ENCODE peak calls at places on chromosomes 2 and 18, in seven cellular contexts. One of them, this sample, is unnamed.

GRCh38 chr2:72198532-72199241 is 51.0 kb upstream of the CYP26B1 start:
- DNase-seq in WTC11: no peak
- DNase-seq in stomach: no peak
- DNase-seq in fibroblast of lung: peak; percentile 67
- DNase-seq in GM06990: no peak
- DNase-seq in GM10248: no peak
- DNase-seq in astrocyte of the cerebellum: no peak
- DNase-seq in this sample: no peak

GRCh38 chr2:226635221-226635620 is 164.4 kb downstream of the IRS1 start:
- DNase-seq in WTC11: no peak
- DNase-seq in stomach: no peak
- DNase-seq in fibroblast of lung: no peak
- DNase-seq in GM06990: no peak
- DNase-seq in GM10248: no peak
- DNase-seq in astrocyte of the cerebellum: no peak
- DNase-seq in this sample: no peak

GRCh38 chr2:54394392-54394791 is 61.7 kb upstream of the SPTBN1 start:
- DNase-seq in WTC11: no peak
- DNase-seq in stomach: no peak
- DNase-seq in fibroblast of lung: no peak
- DNase-seq in GM06990: no peak
- DNase-seq in GM10248: no peak
- DNase-seq in astrocyte of the cerebellum: no peak
- DNase-seq in this sample: no peak

GRCh38 chr2:234861841-234862735 is 89.7 kb upstream of the SH3BP4 start:
- DNase-seq in WTC11: no peak
- DNase-seq in stomach: no peak
- DNase-seq in fibroblast of lung: no peak
- DNase-seq in GM06990: no peak
- DNase-seq in GM10248: no peak
- DNase-seq in astrocyte of the cerebellum: no peak
- DNase-seq in this sample: no peak

GRCh38 chr18:42437001-42437400 is 482.0 kb downstream of the PIK3C3 start:
- DNase-seq in WTC11: no peak
- DNase-seq in stomach: no peak
- DNase-seq in fibroblast of lung: no peak
- DNase-seq in GM06990: no peak
- DNase-seq in GM10248: no peak
- DNase-seq in astrocyte of the cerebellum: no peak
- DNase-seq in this sample: no peak

GRCh38 chr18:62128157-62128556 is 58.7 kb downstream of the PIGN start:
- DNase-seq in WTC11: no peak
- DNase-seq in stomach: no peak
- DNase-seq in fibroblast of lung: peak; percentile 63
- DNase-seq in GM06990: no peak
- DNase-seq in GM10248: no peak
- DNase-seq in astrocyte of the cerebellum: peak; percentile 57
- DNase-seq in this sample: no peak

GRCh38 chr2:195319548-195320415 is 337.2 kb upstream of the SLC39A10 start:
- DNase-seq in WTC11: no peak
- DNase-seq in stomach: no peak
- DNase-seq in fibroblast of lung: peak; percentile 15
- DNase-seq in GM06990: no peak
- DNase-seq in GM10248: no peak
- DNase-seq in astrocyte of the cerebellum: no peak
- DNase-seq in this sample: no peak

GRCh38 chr2:43376523-43377198 is 150.3 kb upstream of the ZFP36L2 start:
- DNase-seq in WTC11: no peak
- DNase-seq in stomach: no peak
- DNase-seq in fibroblast of lung: no peak
- DNase-seq in GM06990: no peak
- DNase-seq in GM10248: no peak
- DNase-seq in astrocyte of the cerebellum: no peak
- DNase-seq in this sample: no peak

GRCh38 chr18:24868760-24869237 is 408.4 kb downstream of the HRH4 start:
- DNase-seq in WTC11: no peak
- DNase-seq in stomach: no peak
- DNase-seq in fibroblast of lung: peak; percentile 11
- DNase-seq in GM06990: no peak
- DNase-seq in GM10248: no peak
- DNase-seq in astrocyte of the cerebellum: no peak
- DNase-seq in this sample: no peak

GRCh38 chr2:149735237-149735958 is 147.8 kb upstream of the MMADHC start:
- DNase-seq in WTC11: no peak
- DNase-seq in stomach: no peak
- DNase-seq in fibroblast of lung: peak; percentile 52
- DNase-seq in GM06990: no peak
- DNase-seq in GM10248: no peak
- DNase-seq in astrocyte of the cerebellum: no peak
- DNase-seq in this sample: no peak

GRCh38 chr18:79603321-79604204 is 76.0 kb upstream of the CTDP1 start:
- DNase-seq in WTC11: no peak
- DNase-seq in stomach: no peak
- DNase-seq in fibroblast of lung: no peak
- DNase-seq in GM06990: no peak
- DNase-seq in GM10248: no peak
- DNase-seq in astrocyte of the cerebellum: no peak
- DNase-seq in this sample: no peak

GRCh38 chr2:69521747-69522146 is 84.5 kb upstream of the NFU1 start:
- DNase-seq in WTC11: no peak
- DNase-seq in stomach: no peak
- DNase-seq in fibroblast of lung: no peak
- DNase-seq in GM06990: no peak
- DNase-seq in GM10248: no peak
- DNase-seq in astrocyte of the cerebellum: no peak
- DNase-seq in this sample: no peak

GRCh38 chr18:24427484-24427883 is 1.0 kb downstream of the IMPACT start:
- DNase-seq in WTC11: no peak
- DNase-seq in stomach: no peak
- DNase-seq in fibroblast of lung: peak; percentile 18
- DNase-seq in GM06990: no peak
- DNase-seq in GM10248: no peak
- DNase-seq in astrocyte of the cerebellum: no peak
- DNase-seq in this sample: no peak

GRCh38 chr2:14712091-14712490 is 79.6 kb downstream of the LRATD1 start:
- DNase-seq in WTC11: no peak
- DNase-seq in stomach: no peak
- DNase-seq in fibroblast of lung: peak; percentile 59
- DNase-seq in GM06990: no peak
- DNase-seq in GM10248: no peak
- DNase-seq in astrocyte of the cerebellum: no peak
- DNase-seq in this sample: no peak

GRCh38 chr2:236286866-236287545 is 22.8 kb upstream of the ASB18 start:
- DNase-seq in WTC11: no peak
- DNase-seq in stomach: no peak
- DNase-seq in fibroblast of lung: peak; percentile 39
- DNase-seq in GM06990: no peak
- DNase-seq in GM10248: no peak
- DNase-seq in astrocyte of the cerebellum: no peak
- DNase-seq in this sample: no peak

GRCh38 chr2:32484907-32485306 is 128.1 kb downstream of the BIRC6 start:
- DNase-seq in WTC11: no peak
- DNase-seq in stomach: no peak
- DNase-seq in fibroblast of lung: peak; percentile 89
- DNase-seq in GM06990: no peak
- DNase-seq in GM10248: no peak
- DNase-seq in astrocyte of the cerebellum: peak; percentile 73
- DNase-seq in this sample: no peak

GRCh38 chr2:208501217-208501616 is 94.6 kb downstream of the PTH2R start:
- DNase-seq in WTC11: peak; percentile 64
- DNase-seq in stomach: no peak
- DNase-seq in fibroblast of lung: no peak
- DNase-seq in GM06990: no peak
- DNase-seq in GM10248: no peak
- DNase-seq in astrocyte of the cerebellum: no peak
- DNase-seq in this sample: peak; percentile 53

GRCh38 chr2:66436546-66436945 is 1.6 kb downstream of the MEIS1 start:
- DNase-seq in WTC11: no peak
- DNase-seq in stomach: no peak
- DNase-seq in fibroblast of lung: no peak
- DNase-seq in GM06990: no peak
- DNase-seq in GM10248: no peak
- DNase-seq in astrocyte of the cerebellum: no peak
- DNase-seq in this sample: no peak

GRCh38 chr18:12890500-12890899 is 6.5 kb upstream of the PTPN2 start:
- DNase-seq in WTC11: no peak
- DNase-seq in stomach: no peak
- DNase-seq in fibroblast of lung: no peak
- DNase-seq in GM06990: no peak
- DNase-seq in GM10248: no peak
- DNase-seq in astrocyte of the cerebellum: no peak
- DNase-seq in this sample: no peak

GRCh38 chr2:70902067-70902442 is 33.6 kb upstream of the ATP6V1B1 start:
- DNase-seq in WTC11: no peak
- DNase-seq in stomach: no peak
- DNase-seq in fibroblast of lung: peak; percentile 19
- DNase-seq in GM06990: no peak
- DNase-seq in GM10248: no peak
- DNase-seq in astrocyte of the cerebellum: no peak
- DNase-seq in this sample: no peak

GRCh38 chr2:17326717-17327116 is 191.5 kb downstream of the RAD51AP2 start:
- DNase-seq in WTC11: no peak
- DNase-seq in stomach: no peak
- DNase-seq in fibroblast of lung: peak; percentile 54
- DNase-seq in GM06990: no peak
- DNase-seq in GM10248: no peak
- DNase-seq in astrocyte of the cerebellum: no peak
- DNase-seq in this sample: no peak

GRCh38 chr2:13193900-13194299 is 477.2 kb downstream of the TRIB2 start:
- DNase-seq in WTC11: no peak
- DNase-seq in stomach: no peak
- DNase-seq in fibroblast of lung: peak; percentile 29
- DNase-seq in GM06990: peak; percentile 13
- DNase-seq in GM10248: peak; percentile 9
- DNase-seq in astrocyte of the cerebellum: peak; percentile 33
- DNase-seq in this sample: no peak
- TF ChIP-seq CTCF in WTC11: no peak
- TF ChIP-seq CTCF in stomach: no peak
- TF ChIP-seq CTCF in fibroblast of lung: peak; percentile 60
- TF ChIP-seq CTCF in GM06990: peak; percentile 56
- TF ChIP-seq CTCF in GM10248: peak; percentile 44
- TF ChIP-seq CTCF in astrocyte of the cerebellum: peak; percentile 54
- TF ChIP-seq CTCF in this sample: no peak

GRCh38 chr2:205972113-205972512 is 113.9 kb downstream of the INO80D start:
- DNase-seq in WTC11: no peak
- DNase-seq in stomach: peak; percentile 79
- DNase-seq in fibroblast of lung: no peak
- DNase-seq in GM06990: no peak
- DNase-seq in GM10248: no peak
- DNase-seq in astrocyte of the cerebellum: no peak
- DNase-seq in this sample: no peak

GRCh38 chr2:205976120-205976814 is 109.7 kb downstream of the INO80D start:
- DNase-seq in WTC11: no peak
- DNase-seq in stomach: no peak
- DNase-seq in fibroblast of lung: no peak
- DNase-seq in GM06990: no peak
- DNase-seq in GM10248: no peak
- DNase-seq in astrocyte of the cerebellum: no peak
- DNase-seq in this sample: no peak

GRCh38 chr2:205970348-205970747 is 115.6 kb downstream of the INO80D start:
- DNase-seq in WTC11: no peak
- DNase-seq in stomach: no peak
- DNase-seq in fibroblast of lung: no peak
- DNase-seq in GM06990: no peak
- DNase-seq in GM10248: no peak
- DNase-seq in astrocyte of the cerebellum: no peak
- DNase-seq in this sample: no peak

GRCh38 chr2:205969584-205969983 is 116.4 kb downstream of the INO80D start:
- DNase-seq in WTC11: no peak
- DNase-seq in stomach: no peak
- DNase-seq in fibroblast of lung: no peak
- DNase-seq in GM06990: no peak
- DNase-seq in GM10248: no peak
- DNase-seq in astrocyte of the cerebellum: no peak
- DNase-seq in this sample: no peak

GRCh38 chr2:205975082-205975949 is 110.7 kb downstream of the INO80D start:
- DNase-seq in WTC11: no peak
- DNase-seq in stomach: peak; percentile 44
- DNase-seq in fibroblast of lung: peak; percentile 22
- DNase-seq in GM06990: no peak
- DNase-seq in GM10248: peak; percentile 35
- DNase-seq in astrocyte of the cerebellum: peak; percentile 22
- DNase-seq in this sample: peak; percentile 70
- TF ChIP-seq CTCF in WTC11: no peak
- TF ChIP-seq CTCF in stomach: no peak
- TF ChIP-seq CTCF in fibroblast of lung: no peak
- TF ChIP-seq CTCF in GM06990: no peak
- TF ChIP-seq CTCF in GM10248: no peak
- TF ChIP-seq CTCF in astrocyte of the cerebellum: no peak
- TF ChIP-seq CTCF in this sample: no peak

DNA sequence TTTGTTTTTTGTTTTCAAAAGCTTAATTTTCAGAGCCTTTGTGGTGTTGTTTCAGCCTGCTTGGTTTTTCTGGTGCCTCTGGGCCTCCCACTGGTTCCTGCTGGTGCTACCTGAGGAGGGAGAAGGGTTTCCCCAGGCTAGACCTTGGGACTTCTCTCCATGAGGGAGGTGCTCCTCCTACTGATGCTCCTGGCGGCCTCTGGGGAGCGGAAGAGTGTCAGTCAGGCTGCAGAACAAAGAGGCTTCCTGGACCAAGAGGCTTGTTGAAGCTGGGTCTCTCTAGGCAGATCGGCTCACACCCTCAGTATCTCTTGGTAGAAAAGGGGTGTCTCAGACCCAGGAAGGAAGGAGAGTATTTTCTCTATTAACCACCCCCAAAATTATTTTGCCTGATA is 32.2 kb downstream of the RFX8 start:
- DNase-seq in WTC11: peak; percentile 45
- DNase-seq in stomach: no peak
- DNase-seq in fibroblast of lung: no peak
- DNase-seq in GM06990: no peak
- DNase-seq in GM10248: no peak
- DNase-seq in astrocyte of the cerebellum: no peak
- DNase-seq in this sample: no peak
- TF ChIP-seq CTCF in WTC11: no peak
- TF ChIP-seq CTCF in stomach: no peak
- TF ChIP-seq CTCF in fibroblast of lung: no peak
- TF ChIP-seq CTCF in GM06990: no peak
- TF ChIP-seq CTCF in GM10248: no peak
- TF ChIP-seq CTCF in astrocyte of the cerebellum: peak; percentile 29
- TF ChIP-seq CTCF in this sample: no peak

GRCh38 chr18:73156117-73156516 is 288.3 kb upstream of the NETO1 start:
- DNase-seq in WTC11: no peak
- DNase-seq in stomach: no peak
- DNase-seq in fibroblast of lung: no peak
- DNase-seq in GM06990: no peak
- DNase-seq in GM10248: no peak
- DNase-seq in astrocyte of the cerebellum: no peak
- DNase-seq in this sample: no peak

GRCh38 chr18:73147591-73147990 is 279.8 kb upstream of the NETO1 start:
- DNase-seq in WTC11: no peak
- DNase-seq in stomach: no peak
- DNase-seq in fibroblast of lung: no peak
- DNase-seq in GM06990: no peak
- DNase-seq in GM10248: no peak
- DNase-seq in astrocyte of the cerebellum: no peak
- DNase-seq in this sample: no peak

GRCh38 chr18:73153271-73153670 is 285.5 kb upstream of the NETO1 start:
- DNase-seq in WTC11: no peak
- DNase-seq in stomach: no peak
- DNase-seq in fibroblast of lung: peak; percentile 49
- DNase-seq in GM06990: no peak
- DNase-seq in GM10248: no peak
- DNase-seq in astrocyte of the cerebellum: peak; percentile 3
- DNase-seq in this sample: no peak

GRCh38 chr18:73151086-73151485 is 283.3 kb upstream of the NETO1 start:
- DNase-seq in WTC11: no peak
- DNase-seq in stomach: no peak
- DNase-seq in fibroblast of lung: no peak
- DNase-seq in GM06990: no peak
- DNase-seq in GM10248: no peak
- DNase-seq in astrocyte of the cerebellum: no peak
- DNase-seq in this sample: no peak

GRCh38 chr18:73150199-73150598 is 282.4 kb upstream of the NETO1 start:
- DNase-seq in WTC11: no peak
- DNase-seq in stomach: no peak
- DNase-seq in fibroblast of lung: no peak
- DNase-seq in GM06990: no peak
- DNase-seq in GM10248: no peak
- DNase-seq in astrocyte of the cerebellum: no peak
- DNase-seq in this sample: no peak
- TF ChIP-seq CTCF in WTC11: no peak
- TF ChIP-seq CTCF in stomach: no peak
- TF ChIP-seq CTCF in fibroblast of lung: no peak
- TF ChIP-seq CTCF in GM06990: no peak
- TF ChIP-seq CTCF in GM10248: no peak
- TF ChIP-seq CTCF in astrocyte of the cerebellum: no peak
- TF ChIP-seq CTCF in this sample: no peak